ENCODE peak calls at places on chromosomes 11 and 22, in seven cellular contexts. One of them, this sample, is unnamed.

GRCh38 chr11:44217432-44217831 is 92.5 kb downstream of the ALX4 start:
- DNase-seq in neuronal stem cell: no peak
- DNase-seq in stomach: no peak
- DNase-seq in heart right ventricle: no peak
- DNase-seq in skeletal muscle cell: no peak
- DNase-seq in cardiac fibroblast: no peak
- DNase-seq in brain microvascular endothelial cell: no peak
- DNase-seq in this sample: no peak

GRCh38 chr11:47241740-47242400 is 6.7 kb downstream of the ACP2 start:
- DNase-seq in heart right ventricle: no peak
- DNase-seq in stomach: no peak
- DNase-seq in cardiac fibroblast: no peak
- DNase-seq in neuronal stem cell: no peak
- DNase-seq in brain microvascular endothelial cell: no peak
- DNase-seq in skeletal muscle cell: no peak
- DNase-seq in this sample: no peak

GRCh38 chr11:92227233-92227593 is 2.6 kb downstream of the FAT3 start:
- DNase-seq in neuronal stem cell: peak; percentile 59
- DNase-seq in skeletal muscle cell: no peak
- DNase-seq in cardiac fibroblast: no peak
- DNase-seq in brain microvascular endothelial cell: no peak
- DNase-seq in heart right ventricle: no peak
- DNase-seq in stomach: no peak
- DNase-seq in this sample: no peak

GRCh38 chr22:43925433-43926348 is 2.1 kb downstream of the PNPLA3 start:
- DNase-seq in neuronal stem cell: peak; percentile 80
- DNase-seq in brain microvascular endothelial cell: no peak
- DNase-seq in skeletal muscle cell: no peak
- DNase-seq in heart right ventricle: no peak
- DNase-seq in cardiac fibroblast: peak; percentile 41
- DNase-seq in stomach: no peak
- DNase-seq in this sample: no peak

GRCh38 chr11:12087075-12087775 is 23.2 kb upstream of the MICAL2 start:
- DNase-seq in brain microvascular endothelial cell: peak; percentile 66
- DNase-seq in neuronal stem cell: no peak
- DNase-seq in heart right ventricle: no peak
- DNase-seq in cardiac fibroblast: peak; percentile 63
- DNase-seq in skeletal muscle cell: no peak
- DNase-seq in stomach: no peak
- DNase-seq in this sample: peak; percentile 64

GRCh38 chr11:8867856-8868705 is 42.9 kb upstream of the AKIP1 start:
- DNase-seq in neuronal stem cell: no peak
- DNase-seq in heart right ventricle: no peak
- DNase-seq in brain microvascular endothelial cell: peak; percentile 15
- DNase-seq in skeletal muscle cell: peak; percentile 58
- DNase-seq in cardiac fibroblast: peak; percentile 65
- DNase-seq in stomach: no peak
- DNase-seq in this sample: no peak

GRCh38 chr11:75445315-75445953 is 12.4 kb upstream of the KLHL35 start:
- DNase-seq in heart right ventricle: peak; percentile 75
- DNase-seq in cardiac fibroblast: peak; percentile 57
- DNase-seq in skeletal muscle cell: no peak
- DNase-seq in neuronal stem cell: peak; percentile 78
- DNase-seq in stomach: peak; percentile 76
- DNase-seq in brain microvascular endothelial cell: peak; percentile 39
- DNase-seq in this sample: no peak

GRCh38 chr22:38080847-38081635 is 2.9 kb downstream of the SLC16A8 start:
- DNase-seq in stomach: peak; percentile 39
- DNase-seq in skeletal muscle cell: no peak
- DNase-seq in neuronal stem cell: no peak
- DNase-seq in heart right ventricle: peak; percentile 59
- DNase-seq in brain microvascular endothelial cell: no peak
- DNase-seq in cardiac fibroblast: peak; percentile 42
- DNase-seq in this sample: no peak

GRCh38 chr11:71407356-71407755 is 40.8 kb downstream of the DHCR7 start:
- DNase-seq in brain microvascular endothelial cell: no peak
- DNase-seq in cardiac fibroblast: no peak
- DNase-seq in heart right ventricle: no peak
- DNase-seq in skeletal muscle cell: no peak
- DNase-seq in stomach: no peak
- DNase-seq in neuronal stem cell: no peak
- DNase-seq in this sample: no peak
- H3K4me3 ChIP-seq in brain microvascular endothelial cell: no peak overlapping the region
- H3K4me3 ChIP-seq in cardiac fibroblast: no peak overlapping the region
- H3K4me3 ChIP-seq in heart right ventricle: no peak overlapping the region
- H3K4me3 ChIP-seq in skeletal muscle cell: no peak overlapping the region
- H3K4me3 ChIP-seq in stomach: no peak overlapping the region
- H3K4me3 ChIP-seq in neuronal stem cell: no peak overlapping the region
- H3K4me3 ChIP-seq in this sample: no peak overlapping the region

DNA sequence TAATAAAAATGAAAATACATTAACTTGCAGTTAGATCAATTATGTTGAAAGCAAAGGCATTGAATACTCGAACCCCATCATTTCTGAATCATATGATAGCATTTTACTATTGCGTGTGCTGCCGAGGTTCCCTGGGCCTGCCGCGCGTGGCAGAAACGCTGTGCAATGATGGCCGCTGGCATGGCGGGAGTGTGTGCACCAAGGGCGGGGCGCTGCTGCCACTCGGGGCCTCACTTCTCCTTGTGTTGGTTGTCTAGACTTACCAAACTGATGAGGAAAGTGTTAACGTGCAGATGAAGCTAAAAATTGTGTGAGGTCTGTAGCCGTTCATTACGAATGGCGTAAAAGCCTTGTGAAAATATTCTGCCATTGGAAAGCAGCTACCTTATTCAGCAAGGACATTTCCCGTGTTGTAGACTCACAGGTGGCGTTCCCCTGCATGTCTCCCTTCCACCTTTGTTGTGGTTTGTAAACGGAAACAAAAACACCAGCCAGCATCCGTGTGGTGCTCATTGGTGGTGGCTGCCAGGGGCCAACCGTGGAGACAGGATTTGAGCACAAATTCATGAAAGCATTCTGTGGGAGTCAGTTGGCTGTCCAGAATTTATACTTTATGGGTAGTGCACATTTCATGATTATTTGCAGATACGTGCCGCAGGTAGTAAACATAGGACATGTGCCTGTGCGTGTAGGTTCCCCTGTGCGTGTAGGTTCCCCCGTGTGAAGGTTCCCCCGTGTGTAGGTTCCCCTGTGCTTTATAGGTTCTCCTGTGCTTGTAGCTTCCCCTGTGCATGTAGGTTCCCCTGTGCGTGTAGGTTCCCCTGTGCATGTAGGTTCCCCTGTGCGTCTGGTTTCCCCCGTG is 5.9 kb upstream of the GRAMD4 start:
- DNase-seq in brain microvascular endothelial cell: no peak
- DNase-seq in skeletal muscle cell: no peak
- DNase-seq in cardiac fibroblast: no peak
- DNase-seq in stomach: no peak
- DNase-seq in heart right ventricle: no peak
- DNase-seq in neuronal stem cell: no peak
- DNase-seq in this sample: no peak
- H3K4me3 ChIP-seq in brain microvascular endothelial cell: no peak overlapping the region
- H3K4me3 ChIP-seq in skeletal muscle cell: no peak overlapping the region
- H3K4me3 ChIP-seq in cardiac fibroblast: no peak overlapping the region
- H3K4me3 ChIP-seq in stomach: peak overlapping the region; percentile 14
- H3K4me3 ChIP-seq in heart right ventricle: no peak overlapping the region
- H3K4me3 ChIP-seq in neuronal stem cell: no peak overlapping the region
- H3K4me3 ChIP-seq in this sample: no peak overlapping the region

GRCh38 chr11:61357894-61358239 is 3.8 kb downstream of the CYB561A3 start:
- DNase-seq in cardiac fibroblast: no peak
- DNase-seq in stomach: no peak
- DNase-seq in skeletal muscle cell: no peak
- DNase-seq in brain microvascular endothelial cell: no peak
- DNase-seq in neuronal stem cell: no peak
- DNase-seq in heart right ventricle: no peak
- DNase-seq in this sample: no peak
- H3K4me3 ChIP-seq in cardiac fibroblast: no peak overlapping the region
- H3K4me3 ChIP-seq in stomach: no peak overlapping the region
- H3K4me3 ChIP-seq in skeletal muscle cell: no peak overlapping the region
- H3K4me3 ChIP-seq in brain microvascular endothelial cell: no peak overlapping the region
- H3K4me3 ChIP-seq in neuronal stem cell: no peak overlapping the region
- H3K4me3 ChIP-seq in heart right ventricle: no peak overlapping the region
- H3K4me3 ChIP-seq in this sample: no peak overlapping the region

GRCh38 chr11:26704249-26704648 is 17.6 kb downstream of the SLC5A12 start:
- DNase-seq in cardiac fibroblast: no peak
- DNase-seq in stomach: no peak
- DNase-seq in skeletal muscle cell: no peak
- DNase-seq in brain microvascular endothelial cell: peak; percentile 63
- DNase-seq in neuronal stem cell: no peak
- DNase-seq in heart right ventricle: no peak
- DNase-seq in this sample: no peak
- H3K4me3 ChIP-seq in cardiac fibroblast: no peak overlapping the region
- H3K4me3 ChIP-seq in stomach: no peak overlapping the region
- H3K4me3 ChIP-seq in skeletal muscle cell: no peak overlapping the region
- H3K4me3 ChIP-seq in brain microvascular endothelial cell: no peak overlapping the region
- H3K4me3 ChIP-seq in neuronal stem cell: no peak overlapping the region
- H3K4me3 ChIP-seq in heart right ventricle: no peak overlapping the region
- H3K4me3 ChIP-seq in this sample: no peak overlapping the region

GRCh38 chr22:23827351-23827995 is 11.3 kb downstream of the DERL3 start:
- DNase-seq in heart right ventricle: no peak
- DNase-seq in brain microvascular endothelial cell: no peak
- DNase-seq in stomach: no peak
- DNase-seq in neuronal stem cell: no peak
- DNase-seq in cardiac fibroblast: no peak
- DNase-seq in skeletal muscle cell: no peak
- DNase-seq in this sample: no peak

GRCh38 chr22:23826510-23827350 is 12.1 kb downstream of the DERL3 start:
- DNase-seq in heart right ventricle: no peak
- DNase-seq in cardiac fibroblast: peak; percentile 26
- DNase-seq in brain microvascular endothelial cell: peak; percentile 51
- DNase-seq in neuronal stem cell: no peak
- DNase-seq in stomach: no peak
- DNase-seq in skeletal muscle cell: peak; percentile 67
- DNase-seq in this sample: no peak

GRCh38 chr22:23823331-23823791 is 15.4 kb downstream of the DERL3 start:
- DNase-seq in skeletal muscle cell: no peak
- DNase-seq in heart right ventricle: no peak
- DNase-seq in brain microvascular endothelial cell: peak; percentile 21
- DNase-seq in neuronal stem cell: no peak
- DNase-seq in cardiac fibroblast: peak; percentile 24
- DNase-seq in stomach: no peak
- DNase-seq in this sample: no peak

GRCh38 chr22:23824476-23825245 is 14.1 kb downstream of the DERL3 start:
- DNase-seq in neuronal stem cell: no peak
- DNase-seq in brain microvascular endothelial cell: no peak
- DNase-seq in heart right ventricle: no peak
- DNase-seq in skeletal muscle cell: no peak
- DNase-seq in stomach: no peak
- DNase-seq in cardiac fibroblast: no peak
- DNase-seq in this sample: no peak

DNA sequence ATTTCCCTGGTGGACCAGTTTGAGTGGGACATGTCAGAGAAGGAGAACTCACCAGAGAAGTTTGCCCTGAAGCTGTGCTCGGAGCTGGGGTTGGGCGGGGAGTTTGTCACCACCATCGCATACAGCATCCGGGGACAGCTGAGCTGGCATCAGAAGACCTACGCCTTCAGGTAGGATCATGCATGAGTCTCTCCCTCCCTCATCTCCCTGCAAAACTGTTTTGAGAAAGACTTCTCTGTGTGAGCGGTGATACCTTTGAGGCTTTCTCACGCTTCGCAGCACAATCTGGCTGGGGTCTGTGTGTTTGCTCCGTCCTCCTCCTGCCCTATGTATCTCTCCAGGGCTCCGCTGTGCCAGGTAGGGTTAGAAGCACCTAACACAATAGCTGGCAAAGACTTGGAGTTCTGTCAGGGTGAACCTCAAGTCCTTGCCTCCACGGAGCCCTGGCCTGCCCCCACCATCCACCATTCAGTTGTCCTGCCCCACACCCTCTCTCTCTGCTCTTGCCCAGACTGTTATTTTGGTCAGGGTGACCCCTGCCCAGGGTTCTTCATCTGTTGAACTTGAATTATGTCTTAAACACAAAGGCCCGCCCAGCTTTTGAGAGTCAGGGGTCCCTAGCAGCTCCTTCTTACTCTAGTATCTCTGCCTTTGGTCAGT is 13.4 kb downstream of the DERL3 start:
- DNase-seq in heart right ventricle: no peak
- DNase-seq in brain microvascular endothelial cell: no peak
- DNase-seq in cardiac fibroblast: no peak
- DNase-seq in neuronal stem cell: no peak
- DNase-seq in skeletal muscle cell: no peak
- DNase-seq in stomach: no peak
- DNase-seq in this sample: no peak
- H3K4me3 ChIP-seq in heart right ventricle: no peak overlapping the region
- H3K4me3 ChIP-seq in brain microvascular endothelial cell: no peak overlapping the region
- H3K4me3 ChIP-seq in cardiac fibroblast: no peak overlapping the region
- H3K4me3 ChIP-seq in neuronal stem cell: no peak overlapping the region
- H3K4me3 ChIP-seq in skeletal muscle cell: no peak overlapping the region
- H3K4me3 ChIP-seq in stomach: no peak overlapping the region
- H3K4me3 ChIP-seq in this sample: no peak overlapping the region

DNA sequence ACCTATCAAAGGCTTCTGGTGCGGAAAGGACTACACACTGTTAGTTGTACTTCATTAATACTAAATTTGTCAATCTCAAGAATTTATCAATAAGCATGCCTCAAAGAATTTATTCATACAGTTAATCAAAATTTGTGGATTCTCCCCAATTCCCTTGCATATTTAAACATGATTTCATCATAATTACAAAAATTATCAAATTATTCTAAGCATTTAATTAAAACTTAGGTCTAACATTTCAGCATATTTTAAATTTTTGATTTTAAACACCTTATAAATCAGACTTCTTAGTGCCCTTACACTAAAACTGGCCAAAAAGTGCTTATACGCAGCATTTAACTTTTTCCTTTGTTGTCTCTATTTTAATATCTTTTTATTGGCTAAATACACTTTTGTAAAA is 13.8 kb upstream of the SERPIND1 start:
- DNase-seq in cardiac fibroblast: no peak
- DNase-seq in stomach: no peak
- DNase-seq in neuronal stem cell: no peak
- DNase-seq in brain microvascular endothelial cell: no peak
- DNase-seq in skeletal muscle cell: no peak
- DNase-seq in heart right ventricle: no peak
- DNase-seq in this sample: no peak
- H3K4me3 ChIP-seq in cardiac fibroblast: no peak overlapping the region
- H3K4me3 ChIP-seq in stomach: no peak overlapping the region
- H3K4me3 ChIP-seq in neuronal stem cell: no peak overlapping the region
- H3K4me3 ChIP-seq in brain microvascular endothelial cell: no peak overlapping the region
- H3K4me3 ChIP-seq in skeletal muscle cell: no peak overlapping the region
- H3K4me3 ChIP-seq in heart right ventricle: no peak overlapping the region
- H3K4me3 ChIP-seq in this sample: no peak overlapping the region

GRCh38 chr22:39490966-39491680 is 11.0 kb upstream of the MIEF1 start:
- DNase-seq in heart right ventricle: no peak
- DNase-seq in neuronal stem cell: no peak
- DNase-seq in skeletal muscle cell: no peak
- DNase-seq in brain microvascular endothelial cell: no peak
- DNase-seq in stomach: no peak
- DNase-seq in cardiac fibroblast: no peak
- DNase-seq in this sample: no peak

GRCh38 chr22:39491696-39492095 is 10.4 kb upstream of the MIEF1 start:
- DNase-seq in cardiac fibroblast: no peak
- DNase-seq in brain microvascular endothelial cell: no peak
- DNase-seq in skeletal muscle cell: no peak
- DNase-seq in heart right ventricle: no peak
- DNase-seq in stomach: no peak
- DNase-seq in neuronal stem cell: no peak
- DNase-seq in this sample: no peak

GRCh38 chr22:39488563-39489083 is 13.5 kb upstream of the MIEF1 start:
- DNase-seq in stomach: no peak
- DNase-seq in heart right ventricle: no peak
- DNase-seq in brain microvascular endothelial cell: no peak
- DNase-seq in cardiac fibroblast: no peak
- DNase-seq in neuronal stem cell: no peak
- DNase-seq in skeletal muscle cell: no peak
- DNase-seq in this sample: no peak

GRCh38 chr22:39489094-39490068 is 12.7 kb upstream of the MIEF1 start:
- DNase-seq in stomach: no peak
- DNase-seq in cardiac fibroblast: no peak
- DNase-seq in skeletal muscle cell: no peak
- DNase-seq in heart right ventricle: no peak
- DNase-seq in brain microvascular endothelial cell: no peak
- DNase-seq in neuronal stem cell: no peak
- DNase-seq in this sample: no peak

GRCh38 chr22:39490135-39490798 is 11.8 kb upstream of the MIEF1 start:
- DNase-seq in heart right ventricle: peak; percentile 74
- DNase-seq in skeletal muscle cell: no peak
- DNase-seq in neuronal stem cell: peak; percentile 56
- DNase-seq in stomach: peak; percentile 76
- DNase-seq in brain microvascular endothelial cell: peak; percentile 61
- DNase-seq in cardiac fibroblast: peak; percentile 82
- DNase-seq in this sample: no peak
- H3K4me3 ChIP-seq in heart right ventricle: no peak overlapping the region
- H3K4me3 ChIP-seq in skeletal muscle cell: no peak overlapping the region
- H3K4me3 ChIP-seq in neuronal stem cell: no peak overlapping the region
- H3K4me3 ChIP-seq in stomach: no peak overlapping the region
- H3K4me3 ChIP-seq in brain microvascular endothelial cell: no peak overlapping the region
- H3K4me3 ChIP-seq in cardiac fibroblast: no peak overlapping the region
- H3K4me3 ChIP-seq in this sample: no peak overlapping the region

This sample was measured in AG09309.